ENCODE peak calls at places on chromosome 3, in five cellular contexts. Q is upper lobe of right lung, M is HL-60, L is GM13977, F is pancreas. C is an unnamed sample.

GRCh38 chr3:30286811-30287210 is 319.6 kb upstream of the TGFBR2 start:
- DNase-seq in Q (no peak), L (no peak), F (no peak), M (no peak), C (no peak)

GRCh38 chr3:14428087-14429067 is 26.0 kb downstream of the SLC6A6 start:
- DNase-seq in M (no peak), Q (no peak), F (no peak), L (no peak), C (peak)

GRCh38 chr3:44924102-44925084 is 50.0 kb downstream of the TGM4 start:
- DNase-seq in M (no peak), L (no peak), F (no peak), Q (no peak), C (no peak)

GRCh38 chr3:31197941-31198340 is 303.5 kb upstream of the GADL1 start:
- DNase-seq in M (no peak), L (no peak), F (no peak), Q (no peak), C (no peak)

GRCh38 chr3:49171775-49172500 is 540 bp downstream of the KLHDC8B start:
- DNase-seq in L (peak), Q (no peak), M (no peak), F (no peak), C (no peak)

GRCh38 chr3:38207262-38208003 is 42.1 kb downstream of the OXSR1 start:
- DNase-seq in Q (no peak), L (no peak), F (no peak), M (no peak), C (no peak)

GRCh38 chr3:138036572-138036971 is 26.6 kb downstream of the CLDN18 start:
- DNase-seq in M (no peak), Q (no peak), L (no peak), F (no peak), C (no peak)

GRCh38 chr3:157624801-157625200 is 121.6 kb upstream of the VEPH1 start:
- DNase-seq in F (no peak), Q (no peak), M (no peak), L (no peak), C (no peak)

GRCh38 chr3:160169139-160169830 is 55.9 kb upstream of the C3orf80 start:
- DNase-seq in M (no peak), L (no peak), Q (no peak), F (no peak), C (no peak)

GRCh38 chr3:44339990-44340389 is 1.4 kb downstream of the TCAIM start:
- DNase-seq in M (no peak), F (no peak), L (no peak), Q (no peak), C (no peak)

GRCh38 chr3:115217678-115218451 is 70.8 kb upstream of the ZBTB20 start:
- DNase-seq in L (peak), F (no peak), M (no peak), Q (no peak), C (peak)
- TF ChIP-seq CTCF in L (peak), F (no peak), M (peak), Q (peak), C (peak)

DNA sequence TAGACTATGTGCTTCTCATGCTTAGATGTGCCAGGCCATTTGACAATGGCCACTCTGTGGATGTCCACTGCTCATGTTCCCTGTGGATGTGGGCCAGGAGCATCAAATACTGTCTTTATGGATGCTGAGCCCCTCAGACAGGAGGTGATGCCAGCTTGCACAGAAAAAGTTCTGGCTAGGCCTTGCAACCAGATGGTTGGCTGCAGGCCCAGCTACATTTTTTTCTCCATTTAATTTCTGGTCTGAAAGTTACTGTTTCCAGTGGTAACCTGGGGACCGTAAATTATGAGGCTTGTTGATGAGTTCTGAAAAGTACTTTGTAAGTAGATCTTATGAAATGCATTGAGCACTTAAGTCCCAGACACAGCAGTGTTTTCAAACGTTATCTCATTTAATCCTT is 228.5 kb downstream of the CHL1 start:
- DNase-seq in M (no peak), L (no peak), Q (no peak), F (no peak), C (no peak)
- TF ChIP-seq CTCF in M (no peak), L (no peak), Q (no peak), F (no peak), C (no peak)

GRCh38 chr3:125683067-125683844 is 88.0 kb upstream of the OSBPL11 start:
- DNase-seq in Q (peak), M (no peak), L (no peak), F (no peak), C (no peak)

GRCh38 chr3:125681146-125681545 is 85.8 kb upstream of the OSBPL11 start:
- DNase-seq in F (no peak), L (no peak), M (no peak), Q (peak), C (no peak)

GRCh38 chr3:125684199-125684598 is 88.9 kb upstream of the OSBPL11 start:
- DNase-seq in L (no peak), F (no peak), Q (peak), M (no peak), C (no peak)

DNA sequence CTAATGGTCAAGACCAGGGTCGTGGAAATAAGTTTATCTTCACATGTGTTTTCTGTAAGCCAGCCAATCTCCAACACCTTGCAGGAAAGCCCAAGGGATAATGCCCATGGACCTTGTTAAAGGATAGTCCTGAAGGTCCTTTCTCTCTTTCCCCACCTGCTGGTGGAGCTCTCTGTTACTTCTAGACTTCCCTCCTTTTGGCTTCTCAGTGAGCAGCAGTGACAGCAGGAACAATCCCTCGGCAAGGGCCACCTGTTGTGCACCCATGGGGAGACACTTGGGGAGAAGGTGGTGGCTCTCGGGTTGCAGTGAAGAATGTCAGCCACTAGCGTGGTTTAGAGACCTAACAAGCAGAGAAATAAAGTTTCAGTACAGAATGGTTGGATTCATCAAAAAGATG is 84.0 kb upstream of the OSBPL11 start:
- DNase-seq in M (no peak), L (no peak), Q (no peak), F (no peak), C (no peak)
- TF ChIP-seq CTCF in M (no peak), L (no peak), Q (no peak), F (no peak), C (no peak)

GRCh38 chr3:154040283-154040682 is 80.9 kb upstream of the ARHGEF26 start:
- DNase-seq in Q (no peak), F (no peak), L (no peak), M (no peak), C (no peak)
- TF ChIP-seq CTCF in Q (peak), F (no peak), L (peak), M (peak), C (peak)

DNA sequence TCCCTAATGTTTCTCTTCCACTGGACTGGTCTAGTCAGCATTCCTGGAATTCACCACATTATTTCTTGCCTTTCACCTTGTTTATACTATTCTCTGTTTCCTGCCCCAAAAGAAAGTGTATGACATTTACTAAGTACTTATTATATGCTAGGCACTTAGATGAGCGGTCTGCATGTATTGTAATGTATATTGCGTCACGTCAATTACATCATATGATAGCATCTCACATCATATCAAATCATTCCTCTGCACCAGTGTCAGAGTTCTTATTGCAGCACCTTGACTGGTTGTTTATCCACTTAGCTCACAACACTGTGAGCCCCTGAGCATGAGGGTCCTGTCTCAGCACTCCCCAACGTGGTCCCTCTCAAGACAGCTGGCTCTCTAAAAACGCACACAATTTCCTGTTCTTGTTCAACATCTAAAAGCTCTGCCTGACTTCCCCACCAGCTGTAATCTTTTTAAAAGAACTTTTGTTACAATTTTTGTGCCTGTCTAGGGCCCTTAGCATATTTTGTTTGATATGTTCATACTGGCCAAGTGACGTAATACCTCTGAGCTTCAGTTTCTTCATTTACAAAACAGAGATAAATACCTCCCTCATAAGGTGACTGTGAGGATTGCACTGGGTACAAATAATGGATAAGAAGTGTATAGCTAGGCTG is 58.8 kb downstream of the ARHGAP31 start:
- DNase-seq in M (peak), L (no peak), F (no peak), Q (no peak), C (peak)
- TF ChIP-seq CTCF in M (no peak), L (peak), F (no peak), Q (peak), C (peak)